ENCODE peak calls at places on chromosomes 11 and 22, in nine cellular contexts. B is body of pancreas, R is GM13977, Q is lower lobe of right lung, T is cardiac muscle cell, M is sigmoid colon, E is coronary artery, Z is breast epithelium, D is type B pancreatic cell. G is an unnamed sample.

GRCh38 chr11:46160100-46160499 is 38.8 kb upstream of the PHF21A start:
- DNase-seq in Q (no peak), R (no peak), E (no peak), D (no peak), M (no peak), B (no peak), Z (no peak), T (no peak), G (no peak)

GRCh38 chr11:125413226-125413625 is 82.8 kb downstream of the FEZ1 start:
- DNase-seq in Q (no peak), T (no peak), E (no peak), B (no peak), D (no peak), M (no peak), Z (no peak), R (no peak), G (no peak)

GRCh38 chr11:75627879-75628668 is 40.8 kb downstream of the MAP6 start:
- DNase-seq in Z (no peak), T (peak; percentile 42), D (no peak), B (no peak), M (no peak), R (no peak), E (no peak), Q (no peak), G (no peak)

GRCh38 chr11:122998727-122999370 is 17.2 kb upstream of the BSX start:
- DNase-seq in T (no peak), Z (no peak), B (no peak), R (no peak), Q (no peak), E (no peak), M (no peak), D (no peak), G (no peak)

GRCh38 chr22:43561421-43562178 is 149.8 kb downstream of the MPPED1 start:
- DNase-seq in Q (no peak), E (peak; percentile 33), T (no peak), B (no peak), R (no peak), D (no peak), Z (no peak), M (no peak), G (no peak)

GRCh38 chr11:94477644-94478043 is 16.0 kb downstream of the MRE11 start:
- DNase-seq in M (no peak), D (no peak), B (no peak), E (no peak), R (no peak), Q (no peak), Z (no peak), T (no peak), G (no peak)

GRCh38 chr11:75826463-75827220 is 11.6 kb downstream of the UVRAG start:
- DNase-seq in D (no peak), Z (no peak), R (no peak), Q (no peak), B (no peak), T (peak; percentile 70), M (no peak), E (no peak), G (no peak)

GRCh38 chr11:75403983-75404658 is 4.8 kb downstream of the RPS3 start:
- DNase-seq in E (no peak), Z (no peak), Q (no peak), T (no peak), D (no peak), M (no peak), R (no peak), B (no peak), G (no peak)

GRCh38 chr11:128379587-128380279 is 207.6 kb downstream of the ETS1 start:
- DNase-seq in Z (no peak), M (no peak), R (no peak), E (no peak), B (no peak), Q (no peak), T (no peak), D (no peak), G (no peak)

GRCh38 chr22:24937114-24937513 is 9.4 kb downstream of the LHFPL7 start:
- DNase-seq in Q (no peak), E (no peak), R (no peak), Z (no peak), D (no peak), T (peak; percentile 52), M (no peak), B (no peak), G (no peak)

GRCh38 chr22:23913306-23913660 is 19.1 kb downstream of the MIF start:
- DNase-seq in T (no peak), Z (no peak), M (no peak), Q (no peak), E (no peak), D (no peak), B (no peak), R (peak; percentile 57), G (no peak)

GRCh38 chr11:122181893-122182292 is 65.9 kb upstream of the BLID start:
- DNase-seq in B (no peak), E (no peak), T (no peak), Q (no peak), M (no peak), D (no peak), Z (no peak), R (no peak), G (no peak)

DNA sequence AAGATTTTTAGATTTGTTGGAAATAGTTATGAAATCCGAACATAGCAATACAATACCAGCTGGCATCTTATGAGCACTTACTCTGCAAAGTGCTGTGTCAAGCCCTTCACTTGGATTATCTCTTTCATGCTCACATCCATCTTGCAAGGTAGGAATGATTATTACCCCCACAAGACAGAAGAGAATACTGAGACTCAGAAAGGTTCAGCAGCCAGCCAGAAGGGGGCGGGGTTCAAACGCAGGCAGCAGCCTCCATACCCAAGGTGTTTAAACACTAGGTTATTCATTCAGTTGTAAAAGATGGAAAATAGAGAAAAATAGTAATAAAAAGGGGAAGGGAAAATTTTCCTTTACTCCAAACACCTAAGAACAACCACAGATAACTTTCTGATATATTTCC is 158.5 kb downstream of the CCDC34 start:
- DNase-seq in M (no peak), B (no peak), R (no peak), T (no peak), Z (no peak), D (no peak), E (no peak), Q (no peak), G (no peak)
- TF ChIP-seq CTCF in M (no peak), B (peak; percentile 20), R (peak; percentile 25), T (no peak), Z (no peak), D (peak; percentile 58), E (no peak), Q (no peak), G (no peak)

GRCh38 chr11:104151404-104152204 is 12.3 kb downstream of the PDGFD start:
- DNase-seq in Q (no peak), R (no peak), B (no peak), T (peak; percentile 43), E (no peak), D (no peak), M (no peak), Z (no peak), G (no peak)
- TF ChIP-seq CTCF in Q (peak; percentile 30), R (peak; percentile 36), B (peak; percentile 55), T (peak; percentile 32), E (no peak), D (peak; percentile 68), M (no peak), Z (peak; percentile 6), G (no peak)

GRCh38 chr22:48941903-48942625 is 885.6 kb downstream of the BRD1 start:
- DNase-seq in E (peak; percentile 36), B (no peak), Z (no peak), M (peak; percentile 21), T (no peak), D (peak; percentile 13), Q (no peak), R (no peak), G (no peak)

GRCh38 chr22:48942698-48943566 is 884.7 kb downstream of the BRD1 start:
- DNase-seq in R (no peak), D (peak; percentile 47), B (no peak), M (peak; percentile 24), Q (no peak), T (no peak), Z (no peak), E (peak; percentile 59), G (no peak)

GRCh38 chr22:48944756-48945620 is 882.7 kb downstream of the BRD1 start:
- DNase-seq in E (peak; percentile 26), Z (peak; percentile 7), M (peak; percentile 50), R (no peak), Q (no peak), D (peak; percentile 45), T (no peak), B (no peak), G (no peak)

GRCh38 chr22:48944433-48944755 is 883.3 kb downstream of the BRD1 start:
- DNase-seq in R (no peak), M (peak; percentile 17), Z (no peak), T (no peak), D (peak; percentile 57), E (peak; percentile 43), Q (no peak), B (no peak), G (no peak)

GRCh38 chr22:48943567-48944432 is 883.9 kb downstream of the BRD1 start:
- DNase-seq in D (peak; percentile 66), T (no peak), Z (peak; percentile 3), Q (no peak), R (no peak), M (peak; percentile 33), E (peak; percentile 64), B (no peak), G (no peak)
- TF ChIP-seq CTCF in D (peak; percentile 76), T (no peak), Z (peak; percentile 9), Q (peak; percentile 65), R (no peak), M (no peak), E (no peak), B (peak; percentile 29), G (peak; percentile 12)

GRCh38 chr22:37282385-37282677 is at the start of gene CYTH4:
- DNase-seq in D (no peak), B (peak; percentile 30), T (no peak), Z (no peak), R (peak; percentile 74), E (no peak), Q (peak; percentile 91), M (peak; percentile 80), G (no peak)

GRCh38 chr22:37284126-37284806 is 2.0 kb downstream of the CYTH4 start:
- DNase-seq in D (no peak), T (no peak), Z (no peak), R (no peak), M (no peak), E (no peak), Q (no peak), B (no peak), G (no peak)

GRCh38 chr22:37281646-37282384 is 493 bp upstream of the CYTH4 start:
- DNase-seq in Q (no peak), B (no peak), T (no peak), E (no peak), D (no peak), Z (no peak), M (no peak), R (no peak), G (no peak)

GRCh38 chr22:37284807-37285355 is 2.6 kb downstream of the CYTH4 start:
- DNase-seq in T (no peak), R (peak; percentile 76), B (no peak), Z (peak; percentile 49), E (no peak), D (no peak), M (peak; percentile 80), Q (peak; percentile 83), G (no peak)

DNA sequence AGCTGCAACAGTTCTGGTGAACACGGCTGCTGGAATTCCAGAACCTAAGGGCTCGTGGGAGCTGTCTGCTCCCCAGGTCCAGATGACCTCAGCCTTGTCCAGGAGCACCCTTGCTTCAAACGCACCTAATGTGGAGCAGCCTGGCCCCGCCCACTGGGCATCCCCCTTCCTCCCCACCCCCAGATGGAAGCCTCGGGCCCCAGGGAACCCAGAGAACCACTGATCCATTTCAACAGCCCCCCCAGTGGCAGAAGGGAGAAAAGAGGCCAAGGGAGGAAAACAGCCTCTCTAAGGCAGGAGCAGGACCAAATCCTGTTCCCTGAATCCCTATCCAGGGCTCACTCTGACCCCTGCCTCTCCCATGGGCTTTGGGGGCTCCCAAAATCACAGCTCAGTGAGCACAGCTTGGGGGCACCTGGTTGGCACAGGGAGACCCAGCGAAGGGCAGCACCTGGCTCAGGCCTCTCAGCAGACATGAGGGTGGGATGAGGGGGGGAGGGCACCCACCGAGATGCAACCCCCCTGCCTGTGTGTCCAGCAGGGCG is 1.2 kb downstream of the CYTH4 start:
- DNase-seq in Q (no peak), Z (no peak), R (no peak), T (no peak), E (no peak), B (no peak), D (no peak), M (no peak), G (no peak)
- TF ChIP-seq CTCF in Q (no peak), Z (no peak), R (peak; percentile 57), T (no peak), E (no peak), B (no peak), D (no peak), M (no peak), G (no peak)